ENCODE peak calls at places on chromosome 14, in eight cellular contexts. R is choroid plexus epithelial cell; B is NCI-H1436; U is NCI-H1105 treated with DMSO at 0.1 percent for 48 hours; D is adipocyte; I is central memory CD4-positive, alpha-beta T cell; Q is stimulated activated CD8-positive, alpha-beta memory T cell treated with anti-CD3 and anti-CD28 coated beads, Interleukin-15, amount 100 ng/mL, for 48 hours; A is activated CD8-positive, alpha-beta memory T cell treated with anti-CD3 and anti-CD28 coated beads for 24 hours. C is an unnamed sample.
A peak's percentile ranks its signal among the peaks of the same experiment; 100 is the strongest.

GRCh38 chr14:24368562-24369252 is 723 bp downstream of the NFATC4 start:
- DNase-seq in R (peak; percentile 58), B (peak; percentile 76), U (peak; percentile 60), D (peak; percentile 95), I (peak; percentile 21), Q (peak; percentile 17), A (peak; percentile 68), C (no peak)

GRCh38 chr14:20455355-20456300 is 602 bp downstream of the APEX1 start:
- DNase-seq in R (peak; percentile 95), B (peak; percentile 84), U (peak; percentile 92), D (peak; percentile 91), I (no peak), Q (no peak), A (no peak), C (no peak)

GRCh38 chr14:103334644-103335603 is 887 bp downstream of the EIF5 start:
- DNase-seq in R (peak; percentile 76), B (peak; percentile 23), U (peak; percentile 16), D (peak; percentile 86), I (peak; percentile 50), Q (peak; percentile 67), A (peak; percentile 90), C (peak; percentile 93)

GRCh38 chr14:63273091-63273490 is 45.6 kb downstream of the GPHB5 start:
- DNase-seq in R (no peak), B (no peak), U (no peak), D (no peak), I (no peak), Q (no peak), A (no peak), C (no peak)

GRCh38 chr14:68637106-68638021 is 155.5 kb downstream of the ZFP36L1 start:
- DNase-seq in R (peak; percentile 46), B (no peak), U (no peak), D (no peak), I (no peak), Q (no peak), A (peak; percentile 57), C (peak; percentile 93)

GRCh38 chr14:89457007-89457406 is 40.0 kb upstream of the FOXN3 start:
- DNase-seq in R (no peak), B (no peak), U (no peak), D (no peak), I (no peak), Q (no peak), A (no peak), C (no peak)

GRCh38 chr14:64238049-64238448 is 56.1 kb downstream of the ESR2 start:
- DNase-seq in R (no peak), B (no peak), U (no peak), D (no peak), I (no peak), Q (no peak), A (peak; percentile 19), C (no peak)

GRCh38 chr14:101986953-101987352 is 22.6 kb downstream of the DYNC1H1 start:
- DNase-seq in R (no peak), B (no peak), U (no peak), D (no peak), I (no peak), Q (no peak), A (no peak), C (no peak)